ENCODE peak calls at places on chromosomes 16 and 17, in four cellular contexts. T is stimulated activated CD4-positive, alpha-beta T cell treated with anti-CD3 and anti-CD28 coated beads, Interleukin-12 subunit alpha, Interleukin-12 subunit beta, amount 100 ng/mL, for 48 hours; P is AG04450; K is T-helper 2 cell. N is an unnamed sample.
A peak's percentile ranks its signal among the peaks of the same experiment; 100 is the strongest.

GRCh38 chr16:52191533-52192134 is 355.3 kb downstream of the TOX3 start:
- DNase-seq in P (peak; percentile 36), T (peak; percentile 30), K (peak; percentile 30), N (peak; percentile 84)

GRCh38 chr17:28466001-28466400 is 7.4 kb upstream of the SLC13A2 start:
- DNase-seq in P (no peak), K (no peak), T (no peak), N (no peak)

GRCh38 chr17:21176996-21177395 is 37.0 kb downstream of the TMEM11 start:
- DNase-seq in K (no peak), T (no peak), P (no peak), N (no peak)

GRCh38 chr16:24499193-24499814 is 40.1 kb upstream of the RBBP6 start:
- DNase-seq in T (no peak), P (no peak), K (no peak), N (peak; percentile 49)

GRCh38 chr17:63550816-63551639 is 751 bp downstream of the DCAF7 start:
- DNase-seq in K (no peak), P (no peak), T (no peak), N (peak; percentile 60)

GRCh38 chr17:15377608-15378007 is 36.2 kb upstream of the TEKT3 start:
- DNase-seq in T (no peak), P (peak; percentile 13), K (no peak), N (no peak)

GRCh38 chr16:1542533-1542932 is 9.1 kb downstream of the TMEM204 start:
- DNase-seq in T (no peak), K (no peak), P (no peak), N (no peak)

GRCh38 chr16:79651363-79651762 is 50.8 kb upstream of the MAF start:
- DNase-seq in P (no peak), T (no peak), K (no peak), N (peak; percentile 43)

GRCh38 chr17:73785466-73785865 is 141.2 kb upstream of the SDK2 start:
- DNase-seq in K (no peak), T (no peak), P (no peak), N (no peak)

GRCh38 chr17:20073056-20073979 is 64.2 kb downstream of the SPECC1 start:
- DNase-seq in T (peak; percentile 14), K (no peak), P (no peak), N (no peak)

GRCh38 chr17:47902039-47902744 is 6.2 kb downstream of the SP2 start:
- DNase-seq in P (no peak), K (no peak), T (no peak), N (no peak)

GRCh38 chr17:39270923-39271322 is 45.2 kb upstream of the STAC2 start:
- DNase-seq in K (no peak), P (peak; percentile 29), T (no peak), N (peak; percentile 33)

GRCh38 chr16:51409001-51409675 is 258.1 kb upstream of the SALL1 start:
- DNase-seq in T (no peak), K (no peak), P (no peak), N (no peak)

GRCh38 chr16:1102921-1103648 is 7.0 kb upstream of the C1QTNF8 start:
- DNase-seq in T (peak; percentile 58), P (no peak), K (peak; percentile 58), N (peak; percentile 48)

GRCh38 chr16:3025032-3026002 is 1.5 kb downstream of the THOC6 start:
- DNase-seq in P (no peak), K (no peak), T (no peak), N (no peak)

GRCh38 chr17:82613283-82614094 is 34.8 kb downstream of the WDR45B start:
- DNase-seq in P (no peak), T (no peak), K (no peak), N (peak; percentile 37)

GRCh38 chr17:67608691-67609090 is 109.0 kb upstream of the NOL11 start:
- DNase-seq in K (no peak), P (peak; percentile 42), T (no peak), N (no peak)

GRCh38 chr16:89146211-89147005 is 25.1 kb upstream of the CDH15 start:
- DNase-seq in P (no peak), T (no peak), K (no peak), N (no peak)

GRCh38 chr17:16297367-16298139 is 55.7 kb downstream of the CENPV start:
- DNase-seq in K (no peak), P (no peak), T (no peak), N (no peak)

GRCh38 chr17:39069114-39069756 is 82.2 kb downstream of the PLXDC1 start:
- DNase-seq in T (no peak), P (no peak), K (no peak), N (peak; percentile 62)

GRCh38 chr16:68646948-68647659 is 2.0 kb downstream of the CDH3 start:
- DNase-seq in P (no peak), T (no peak), K (no peak), N (no peak)

GRCh38 chr16:67562526-67562917 is at the start of gene CTCF:
- DNase-seq in T (peak; percentile 79), P (no peak), K (peak; percentile 68), N (peak; percentile 88)

GRCh38 chr16:154223-155030 is 2.0 kb downstream of the HBZ start:
- DNase-seq in K (no peak), P (no peak), T (no peak), N (peak; percentile 48)

GRCh38 chr16:515175-515962 is 12.1 kb upstream of the CAPN15 start:
- DNase-seq in T (no peak), P (no peak), K (no peak), N (no peak)

GRCh38 chr16:20387978-20388377 is 16.6 kb downstream of the PDILT start:
- DNase-seq in T (no peak), P (no peak), K (no peak), N (no peak)

GRCh38 chr16:5187402-5187952 is 89.9 kb upstream of the EEF2KMT start:
- DNase-seq in P (no peak), K (no peak), T (no peak), N (no peak)

GRCh38 chr17:10285896-10286295 is 86.9 kb downstream of the MYH13 start:
- DNase-seq in K (no peak), T (no peak), P (no peak), N (no peak)

GRCh38 chr16:72085002-72085401 is 8.4 kb downstream of the TXNL4B start:
- DNase-seq in P (no peak), K (no peak), T (no peak), N (no peak)

GRCh38 chr17:14792751-14793150 is 472.4 kb downstream of the PMP22 start:
- DNase-seq in K (no peak), P (no peak), T (no peak), N (no peak)

GRCh38 chr17:21397341-21398050 is 21.3 kb downstream of the KCNJ12 start:
- DNase-seq in P (peak; percentile 50), T (no peak), K (no peak), N (no peak)

GRCh38 chr17:78174332-78174869 is 6.0 kb downstream of the SYNGR2 start:
- DNase-seq in T (no peak), K (no peak), P (no peak), N (peak; percentile 97)

GRCh38 chr17:66673668-66674276 is 161.1 kb upstream of the CACNG5 start:
- DNase-seq in P (peak; percentile 39), T (no peak), K (no peak), N (peak; percentile 74)

GRCh38 chr17:36705651-36706436 is 104.5 kb downstream of the MRM1 start:
- DNase-seq in P (no peak), T (peak; percentile 24), K (peak; percentile 37), N (peak; percentile 80)

GRCh38 chr16:66590322-66590721 is 11.1 kb downstream of the CMTM2 start:
- DNase-seq in K (no peak), P (no peak), T (no peak), N (no peak)

GRCh38 chr16:47323241-47323640 is 137.6 kb downstream of the ITFG1 start:
- DNase-seq in K (no peak), T (no peak), P (no peak), N (no peak)

GRCh38 chr16:19583665-19584300 is 28.3 kb downstream of the VPS35L start:
- DNase-seq in T (peak; percentile 9), P (peak; percentile 18), K (no peak), N (peak; percentile 68)

GRCh38 chr16:56190903-56191806 is at the start of gene GNAO1:
- DNase-seq in T (no peak), K (peak; percentile 34), P (no peak), N (peak; percentile 96)

GRCh38 chr17:71033336-71033735 is 864.0 kb downstream of the KCNJ2 start:
- DNase-seq in K (no peak), P (no peak), T (no peak), N (no peak)